ENCODE peak calls at places on chromosomes 4 and X, in eight cellular contexts. L, Z, Q, J, Y, A, F and T are unnamed samples.

GRCh38 chr4:98905834-98906233 is 23.1 kb downstream of the EIF4E start:
- DNase-seq in L (no peak), Z (no peak), Q (no peak), J (no peak), Y (no peak), A (no peak), F (no peak), T (no peak)

GRCh38 chrX:127596882-127597281 is 455.3 kb downstream of the ACTRT1 start:
- DNase-seq in L (no peak), Z (no peak), Q (no peak), J (no peak), Y (no peak), A (no peak), F (no peak), T (no peak)

GRCh38 chr4:38002451-38003071 is 42.4 kb downstream of the PTTG2 start:
- DNase-seq in L (no peak), Z (no peak), Q (no peak), J (no peak), Y (no peak), A (no peak), F (no peak), T (peak; percentile 40)

GRCh38 chr4:145786261-145786660 is 106.3 kb downstream of the C4orf51 start:
- DNase-seq in L (no peak), Z (no peak), Q (no peak), J (no peak), Y (no peak), A (no peak), F (no peak), T (no peak)

GRCh38 chrX:41238543-41238942 is 95.4 kb upstream of the DDX3X start:
- DNase-seq in L (no peak), Z (no peak), Q (no peak), J (no peak), Y (no peak), A (no peak), F (peak; percentile 53), T (no peak)

GRCh38 chr4:129350800-129351199 is 254.8 kb downstream of the C4orf33 start:
- DNase-seq in L (no peak), Z (no peak), Q (no peak), J (no peak), Y (no peak), A (no peak), F (no peak), T (peak; percentile 43)

GRCh38 chrX:154733072-154733425 is 17.8 kb downstream of the GAB3 start:
- DNase-seq in L (no peak), Z (no peak), Q (no peak), J (no peak), Y (no peak), A (no peak), F (no peak), T (no peak)

GRCh38 chr4:151566053-151566452 is 157.1 kb downstream of the FHIP1A start:
- DNase-seq in L (no peak), Z (no peak), Q (no peak), J (no peak), Y (peak; percentile 15), A (no peak), F (no peak), T (no peak)

GRCh38 chrX:44253573-44253942 is 89.9 kb downstream of the EFHC2 start:
- DNase-seq in L (no peak), Z (no peak), Q (no peak), J (no peak), Y (no peak), A (no peak), F (no peak), T (no peak)

GRCh38 chrX:38095971-38096529 is 89.7 kb downstream of the SYTL5 start:
- DNase-seq in L (no peak), Z (no peak), Q (no peak), J (no peak), Y (no peak), A (no peak), F (no peak), T (no peak)